ENCODE peak calls at places on chromosomes 7 and 10, in five cellular contexts. K, A, I, C and O are unnamed samples.

GRCh38 chr7:93314449-93314848 is 82.3 kb downstream of the VPS50 start:
- DNase-seq in K (no peak), A (no peak), C (no peak), I (no peak), O (no peak)

GRCh38 chr7:47180268-47180826 is 401.6 kb downstream of the TNS3 start:
- DNase-seq in K (peak; percentile 76), A (peak; percentile 52), I (peak; percentile 29), C (no peak), O (peak; percentile 65)

GRCh38 chr10:78222096-78222790 is 188.6 kb downstream of the RPS24 start:
- DNase-seq in K (no peak), A (no peak), C (no peak), I (no peak), O (no peak)

GRCh38 chr10:107098326-107098725 is 66.2 kb downstream of the SORCS1 start:
- DNase-seq in C (no peak), K (no peak), I (no peak), A (no peak), O (no peak)

GRCh38 chr7:28847681-28848080 is 110.4 kb downstream of the TRIL start:
- DNase-seq in A (no peak), K (no peak), I (no peak), C (no peak), O (no peak)

GRCh38 chr7:1856161-1856965 is 186.3 kb downstream of the ELFN1 start:
- DNase-seq in A (no peak), I (no peak), K (peak; percentile 2), C (no peak), O (peak; percentile 32)

GRCh38 chr10:31317652-31318381 is 1.2 kb upstream of the ZEB1 start:
- DNase-seq in C (no peak), I (no peak), A (peak; percentile 75), K (peak; percentile 32), O (no peak)

GRCh38 chr10:97744405-97745035 is 7.6 kb downstream of the ZFYVE27 start:
- DNase-seq in A (no peak), C (no peak), I (no peak), K (no peak), O (no peak)

GRCh38 chr7:31688347-31688746 is 1.3 kb downstream of the PPP1R17 start:
- DNase-seq in K (no peak), C (no peak), I (no peak), A (no peak), O (no peak)

GRCh38 chr7:131276190-131276589 is 51.5 kb upstream of the MKLN1 start:
- DNase-seq in A (no peak), C (no peak), I (no peak), K (no peak), O (no peak)

GRCh38 chr7:31027161-31027965 is 24.7 kb upstream of the ADCYAP1R1 start:
- DNase-seq in K (peak; percentile 85), C (no peak), I (no peak), A (peak; percentile 15), O (peak; percentile 66)

GRCh38 chr10:112215342-112215774 is 31.8 kb upstream of the GPAM start:
- DNase-seq in I (no peak), C (no peak), K (no peak), A (no peak), O (no peak)

GRCh38 chr10:49709934-49710333 is 30.5 kb downstream of the C10orf53 start:
- DNase-seq in A (no peak), K (no peak), C (no peak), I (no peak), O (no peak)

GRCh38 chr7:43553999-43554398 is 28.9 kb upstream of the STK17A start:
- DNase-seq in I (no peak), K (no peak), A (no peak), C (no peak), O (no peak)

GRCh38 chr10:78341953-78342614 is 308.4 kb downstream of the RPS24 start:
- DNase-seq in A (no peak), C (no peak), I (no peak), K (no peak), O (no peak)

GRCh38 chr7:127950233-127950935 is 80.9 kb downstream of the LRRC4 start:
- DNase-seq in K (no peak), A (no peak), C (no peak), I (no peak), O (no peak)

GRCh38 chr10:48554246-48554645 is 50.6 kb downstream of the ARHGAP22 start:
- DNase-seq in K (no peak), A (no peak), C (no peak), I (peak; percentile 22), O (no peak)

GRCh38 chr7:1368682-1369571 is 90.3 kb downstream of the MICALL2 start:
- DNase-seq in I (no peak), K (peak; percentile 96), A (no peak), C (no peak), O (peak; percentile 95)

GRCh38 chr10:72563327-72563932 is 62.4 kb downstream of the MICU1 start:
- DNase-seq in K (no peak), A (no peak), I (no peak), C (no peak), O (no peak)

GRCh38 chr7:44097064-44097932 is 6.8 kb upstream of the AEBP1 start:
- DNase-seq in K (no peak), A (no peak), C (no peak), I (no peak), O (no peak)

GRCh38 chr7:111018960-111019835 is 71.7 kb upstream of the LRRN3 start:
- DNase-seq in I (no peak), K (peak; percentile 64), C (no peak), A (peak; percentile 10), O (peak; percentile 15)

GRCh38 chr10:47365561-47365960 is 17.4 kb downstream of the RBP3 start:
- DNase-seq in I (no peak), K (no peak), A (no peak), C (no peak), O (no peak)

GRCh38 chr7:13989138-13989943 is at the start of gene ETV1:
- DNase-seq in C (no peak), I (peak; percentile 35), A (peak; percentile 28), K (peak; percentile 96), O (peak; percentile 94)